ENCODE peak calls at places on chromosomes 7 and 10, in nine cellular contexts. F is A549, S is HepG2, G is transverse colon, W is SK-N-SH, E is esophagus muscularis mucosa, P is K562, M is stomach, U is sigmoid colon. A is an unnamed sample. For H3K9me3, the result is how much of the 10 kb centered on the place peaks cover.

GRCh38 chr10:101356132-101356531 is 2.2 kb downstream of the BTRC start:
- DNase-seq in F (no peak), S (no peak), G (no peak), W (no peak), E (no peak), P (no peak), M (no peak), U (no peak), A (no peak)

GRCh38 chr7:46320956-46321355 is 399.9 kb upstream of the IGFBP3 start:
- DNase-seq in F (no peak), S (no peak), G (no peak), W (no peak), E (no peak), P (no peak), M (no peak), U (no peak), A (no peak)

GRCh38 chr7:12570148-12570528 is 382 bp upstream of the SCIN start:
- DNase-seq in F (no peak), S (no peak), G (peak), W (peak), E (no peak), P (no peak), M (peak), U (no peak), A (no peak)

GRCh38 chr7:33040803-33041516 is 21.6 kb downstream of the NT5C3A start:
- DNase-seq in F (peak), S (no peak), G (peak), W (no peak), E (no peak), P (peak), M (peak), U (no peak), A (no peak)

GRCh38 chr7:98994046-98994944 is 116.0 kb downstream of the TRRAP start:
- DNase-seq in F (no peak), S (no peak), G (no peak), W (no peak), E (no peak), P (no peak), M (no peak), U (no peak), A (no peak)

GRCh38 chr10:120789804-120790203 is 61.4 kb upstream of the WDR11 start:
- DNase-seq in F (no peak), S (no peak), G (no peak), W (no peak), E (no peak), P (no peak), M (no peak), U (no peak), A (no peak)

GRCh38 chr7:17041324-17041723 is 159.5 kb upstream of the AGR3 start:
- DNase-seq in F (peak), S (peak), G (no peak), W (no peak), E (no peak), P (no peak), M (no peak), U (no peak), A (no peak)

GRCh38 chr7:106774768-106775551 is 90.1 kb upstream of the PIK3CG start:
- DNase-seq in F (peak), S (no peak), G (no peak), W (no peak), E (no peak), P (peak), M (no peak), U (no peak), A (no peak)

GRCh38 chr7:71517940-71518339 is 386.0 kb downstream of the GALNT17 start:
- DNase-seq in F (no peak), S (no peak), G (no peak), W (no peak), E (no peak), P (no peak), M (no peak), U (no peak), A (no peak)

GRCh38 chr7:94183289-94183749 is 179.2 kb upstream of the BET1 start:
- DNase-seq in F (peak), S (peak), G (no peak), W (no peak), E (no peak), P (no peak), M (no peak), U (no peak), A (peak)

GRCh38 chr7:508461-509170 is 11.0 kb downstream of the PDGFA start:
- DNase-seq in F (no peak), S (no peak), G (no peak), W (no peak), E (no peak), P (no peak), M (no peak), U (peak), A (no peak)

GRCh38 chr10:32979041-32979440 is 21.0 kb upstream of the ITGB1 start:
- DNase-seq in F (no peak), S (no peak), G (no peak), W (no peak), E (no peak), P (no peak), M (no peak), U (no peak), A (no peak)

GRCh38 chr7:47091141-47091540 is 490.8 kb downstream of the TNS3 start:
- DNase-seq in F (no peak), S (no peak), G (no peak), W (no peak), E (no peak), P (no peak), M (no peak), U (no peak), A (no peak)

GRCh38 chr7:156473476-156474240 is 166.9 kb upstream of the RNF32 start:
- DNase-seq in F (peak), S (peak), G (peak), W (peak), E (no peak), P (peak), M (peak), U (no peak), A (no peak)

GRCh38 chr7:126605056-126605455 is 647.7 kb downstream of the GRM8 start:
- DNase-seq in F (no peak), S (no peak), G (no peak), W (peak), E (no peak), P (no peak), M (no peak), U (no peak), A (no peak)
- TF ChIP-seq EP300 in F (no peak), S (no peak), G (no peak), W (peak), E (no peak), P (no peak), M (no peak), U (no peak), A (no peak)

GRCh38 chr10:130361351-130362105 is 225.3 kb downstream of the GLRX3 start:
- DNase-seq in F (no peak), S (no peak), G (no peak), W (no peak), E (no peak), P (no peak), M (peak), U (no peak), A (no peak)

GRCh38 chr10:130364631-130365030 is 228.4 kb downstream of the GLRX3 start:
- DNase-seq in F (no peak), S (no peak), G (no peak), W (no peak), E (no peak), P (no peak), M (no peak), U (no peak), A (no peak)

GRCh38 chr10:130362308-130362761 is 226.1 kb downstream of the GLRX3 start:
- DNase-seq in F (no peak), S (no peak), G (no peak), W (peak), E (no peak), P (no peak), M (no peak), U (no peak), A (no peak)

GRCh38 chr10:130363899-130364298 is 227.7 kb downstream of the GLRX3 start:
- DNase-seq in F (no peak), S (no peak), G (no peak), W (no peak), E (no peak), P (no peak), M (no peak), U (no peak), A (no peak)

DNA sequence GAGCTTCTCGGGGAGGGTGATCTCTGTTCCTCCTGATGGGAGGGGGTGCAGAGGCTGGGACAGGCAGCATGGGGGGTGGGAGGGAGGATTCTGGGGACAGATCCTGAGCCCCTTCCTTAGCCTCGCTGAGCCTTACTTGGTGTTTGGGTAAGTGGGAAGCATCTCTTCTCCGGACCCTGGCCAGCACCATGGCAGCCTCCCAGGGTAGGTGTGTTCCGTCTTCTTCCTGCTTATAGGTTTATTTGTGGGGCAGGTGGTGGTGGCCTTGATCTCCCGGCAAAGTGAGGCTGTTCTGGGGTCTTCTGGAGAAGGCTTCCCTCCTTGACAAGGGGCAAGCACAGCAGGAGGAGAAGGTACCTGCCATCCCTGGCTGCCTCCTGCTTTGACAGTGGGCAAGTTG is 226.9 kb downstream of the GLRX3 start:
- DNase-seq in F (no peak), S (no peak), G (no peak), W (no peak), E (no peak), P (no peak), M (no peak), U (no peak), A (no peak)
- H3K9me3 ChIP-seq in F (under half), S (under half), G (under half), W (under half), E (under half), P (under half), M (under half), U (under half), A (under half)

DNA sequence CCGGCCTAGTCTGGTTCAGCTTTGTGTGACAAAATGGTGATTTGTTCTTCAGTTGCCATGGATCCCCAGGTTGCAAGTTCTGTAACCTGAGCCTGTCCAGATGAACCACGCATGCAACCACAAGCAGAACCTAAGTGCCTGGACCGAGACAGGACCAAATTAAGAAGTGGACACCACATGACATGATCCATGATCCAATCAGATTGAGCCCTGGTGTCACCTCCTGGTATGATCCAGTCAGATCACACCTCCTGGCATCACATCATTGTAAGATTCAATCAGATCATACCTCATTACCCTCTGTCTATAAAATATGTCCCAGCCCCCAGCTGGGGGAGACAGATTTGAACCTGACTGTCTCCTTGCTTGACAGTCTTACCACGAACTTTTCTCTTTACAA is 70.0 kb downstream of the MALSU1 start:
- DNase-seq in F (no peak), S (no peak), G (no peak), W (no peak), E (no peak), P (no peak), M (no peak), U (no peak), A (no peak)
- TF ChIP-seq EP300 in F (no peak), S (no peak), G (no peak), W (no peak), E (no peak), P (no peak), M (no peak), U (no peak), A (no peak)

GRCh38 chr7:64533756-64534155 is 29.1 kb downstream of the ZNF680 start:
- DNase-seq in F (no peak), S (no peak), G (no peak), W (no peak), E (no peak), P (no peak), M (no peak), U (no peak), A (no peak)

DNA sequence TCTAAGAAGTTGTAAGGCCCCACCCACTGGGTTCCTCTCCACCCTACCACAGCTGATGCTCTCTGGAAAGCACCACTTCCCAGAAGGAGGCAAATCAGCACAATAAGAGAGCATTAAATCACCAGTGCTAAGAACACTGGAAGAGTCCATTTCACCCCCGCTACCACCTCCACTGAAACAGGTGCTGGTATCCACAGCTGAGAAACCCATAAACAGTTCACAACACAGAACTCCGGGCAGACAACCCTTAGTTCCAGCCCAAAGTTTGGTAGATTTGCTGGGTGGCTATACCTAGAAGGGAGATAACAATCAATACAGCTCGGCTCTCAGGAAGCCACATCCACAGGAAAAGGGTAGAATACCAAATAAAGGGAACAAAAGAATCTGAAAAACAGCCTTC is 34.1 kb downstream of the ZNF680 start:
- DNase-seq in F (no peak), S (no peak), G (no peak), W (no peak), E (no peak), P (no peak), M (no peak), U (no peak), A (no peak)
- H3K9me3 ChIP-seq in F (half or more), S (under half), G (half or more), W (half or more), E (under half), P (under half), M (under half), U (under half), A (under half)

GRCh38 chr10:122254831-122255230 is 16.3 kb upstream of the BTBD16 start:
- DNase-seq in F (no peak), S (no peak), G (no peak), W (no peak), E (no peak), P (no peak), M (no peak), U (no peak), A (no peak)
- TF ChIP-seq EP300 in F (no peak), S (no peak), G (no peak), W (no peak), E (no peak), P (no peak), M (no peak), U (no peak), A (no peak)

A was measured in ovary.